ENCODE peak calls at places on chromosomes 16 and 17, in seven cellular contexts. One of them, this sample, is unnamed.

GRCh38 chr16:48276102-48276501 is 28.8 kb upstream of the ABCC11 start:
- DNase-seq in heart right ventricle: no peak
- DNase-seq in thoracic aorta: no peak
- DNase-seq in CD8-positive, alpha-beta T cell: no peak
- DNase-seq in effector memory CD4-positive, alpha-beta T cell: no peak
- DNase-seq in neural progenitor cell: no peak
- DNase-seq in bronchial epithelial cell: no peak
- DNase-seq in this sample: no peak

GRCh38 chr16:84026601-84027000 is 16.0 kb downstream of the SLC38A8 start:
- DNase-seq in heart right ventricle: no peak
- DNase-seq in thoracic aorta: no peak
- DNase-seq in CD8-positive, alpha-beta T cell: no peak
- DNase-seq in effector memory CD4-positive, alpha-beta T cell: no peak
- DNase-seq in neural progenitor cell: peak
- DNase-seq in bronchial epithelial cell: no peak
- DNase-seq in this sample: no peak

GRCh38 chr17:30290696-30291570 is 811 bp downstream of the BLMH start:
- DNase-seq in heart right ventricle: peak
- DNase-seq in thoracic aorta: no peak
- DNase-seq in CD8-positive, alpha-beta T cell: peak
- DNase-seq in effector memory CD4-positive, alpha-beta T cell: no peak
- DNase-seq in neural progenitor cell: peak
- DNase-seq in bronchial epithelial cell: peak
- DNase-seq in this sample: peak

GRCh38 chr16:66188786-66189725 is 177.4 kb upstream of the CDH5 start:
- DNase-seq in heart right ventricle: peak
- DNase-seq in thoracic aorta: no peak
- DNase-seq in CD8-positive, alpha-beta T cell: no peak
- DNase-seq in effector memory CD4-positive, alpha-beta T cell: no peak
- DNase-seq in neural progenitor cell: peak
- DNase-seq in bronchial epithelial cell: no peak
- DNase-seq in this sample: no peak

GRCh38 chr16:66359012-66359411 is 7.5 kb upstream of the CDH5 start:
- DNase-seq in heart right ventricle: no peak
- DNase-seq in thoracic aorta: no peak
- DNase-seq in CD8-positive, alpha-beta T cell: no peak
- DNase-seq in effector memory CD4-positive, alpha-beta T cell: no peak
- DNase-seq in neural progenitor cell: no peak
- DNase-seq in bronchial epithelial cell: peak
- DNase-seq in this sample: no peak

GRCh38 chr17:63514974-63515373 is 8.2 kb upstream of the KCNH6 start:
- DNase-seq in heart right ventricle: no peak
- DNase-seq in thoracic aorta: no peak
- DNase-seq in CD8-positive, alpha-beta T cell: no peak
- DNase-seq in effector memory CD4-positive, alpha-beta T cell: no peak
- DNase-seq in neural progenitor cell: no peak
- DNase-seq in bronchial epithelial cell: no peak
- DNase-seq in this sample: no peak

GRCh38 chr16:69397821-69398521 is 12.2 kb upstream of the TERF2 start:
- DNase-seq in heart right ventricle: peak
- DNase-seq in thoracic aorta: no peak
- DNase-seq in CD8-positive, alpha-beta T cell: no peak
- DNase-seq in effector memory CD4-positive, alpha-beta T cell: no peak
- DNase-seq in neural progenitor cell: peak
- DNase-seq in bronchial epithelial cell: peak
- DNase-seq in this sample: no peak

GRCh38 chr16:76612497-76612896 is 335.3 kb downstream of the CNTNAP4 start:
- DNase-seq in heart right ventricle: no peak
- DNase-seq in thoracic aorta: no peak
- DNase-seq in CD8-positive, alpha-beta T cell: no peak
- DNase-seq in effector memory CD4-positive, alpha-beta T cell: no peak
- DNase-seq in neural progenitor cell: no peak
- DNase-seq in bronchial epithelial cell: no peak
- DNase-seq in this sample: no peak

GRCh38 chr17:19250421-19251141 is 13.4 kb downstream of the EPN2 start:
- DNase-seq in heart right ventricle: peak
- DNase-seq in thoracic aorta: no peak
- DNase-seq in CD8-positive, alpha-beta T cell: no peak
- DNase-seq in effector memory CD4-positive, alpha-beta T cell: no peak
- DNase-seq in neural progenitor cell: no peak
- DNase-seq in bronchial epithelial cell: no peak
- DNase-seq in this sample: no peak

GRCh38 chr17:27956601-27957445 is 63.7 kb upstream of the LYRM9 start:
- DNase-seq in heart right ventricle: no peak
- DNase-seq in thoracic aorta: no peak
- DNase-seq in CD8-positive, alpha-beta T cell: no peak
- DNase-seq in effector memory CD4-positive, alpha-beta T cell: no peak
- DNase-seq in neural progenitor cell: no peak
- DNase-seq in bronchial epithelial cell: no peak
- DNase-seq in this sample: peak

GRCh38 chr16:53213542-53213941 is 158.8 kb downstream of the CHD9 start:
- DNase-seq in heart right ventricle: no peak
- DNase-seq in thoracic aorta: no peak
- DNase-seq in CD8-positive, alpha-beta T cell: no peak
- DNase-seq in effector memory CD4-positive, alpha-beta T cell: no peak
- DNase-seq in neural progenitor cell: no peak
- DNase-seq in bronchial epithelial cell: no peak
- DNase-seq in this sample: no peak

GRCh38 chr16:53207810-53208752 is 153.3 kb downstream of the CHD9 start:
- DNase-seq in heart right ventricle: peak
- DNase-seq in thoracic aorta: no peak
- DNase-seq in CD8-positive, alpha-beta T cell: no peak
- DNase-seq in effector memory CD4-positive, alpha-beta T cell: no peak
- DNase-seq in neural progenitor cell: peak
- DNase-seq in bronchial epithelial cell: peak
- DNase-seq in this sample: peak

GRCh38 chr16:53209489-53209888 is 154.7 kb downstream of the CHD9 start:
- DNase-seq in heart right ventricle: no peak
- DNase-seq in thoracic aorta: no peak
- DNase-seq in CD8-positive, alpha-beta T cell: no peak
- DNase-seq in effector memory CD4-positive, alpha-beta T cell: no peak
- DNase-seq in neural progenitor cell: no peak
- DNase-seq in bronchial epithelial cell: no peak
- DNase-seq in this sample: no peak

GRCh38 chr16:53212899-53213235 is 158.1 kb downstream of the CHD9 start:
- DNase-seq in heart right ventricle: no peak
- DNase-seq in thoracic aorta: no peak
- DNase-seq in CD8-positive, alpha-beta T cell: no peak
- DNase-seq in effector memory CD4-positive, alpha-beta T cell: no peak
- DNase-seq in neural progenitor cell: no peak
- DNase-seq in bronchial epithelial cell: peak
- DNase-seq in this sample: no peak

GRCh38 chr16:53211253-53211652 is 156.5 kb downstream of the CHD9 start:
- DNase-seq in heart right ventricle: no peak
- DNase-seq in thoracic aorta: no peak
- DNase-seq in CD8-positive, alpha-beta T cell: no peak
- DNase-seq in effector memory CD4-positive, alpha-beta T cell: no peak
- DNase-seq in neural progenitor cell: no peak
- DNase-seq in bronchial epithelial cell: no peak
- DNase-seq in this sample: no peak
- H3K4me3 ChIP-seq in heart right ventricle: peak
- H3K4me3 ChIP-seq in thoracic aorta: peak
- H3K4me3 ChIP-seq in CD8-positive, alpha-beta T cell: no peak
- H3K4me3 ChIP-seq in effector memory CD4-positive, alpha-beta T cell: no peak
- H3K4me3 ChIP-seq in neural progenitor cell: peak
- H3K4me3 ChIP-seq in bronchial epithelial cell: no peak
- H3K4me3 ChIP-seq in this sample: no peak

DNA sequence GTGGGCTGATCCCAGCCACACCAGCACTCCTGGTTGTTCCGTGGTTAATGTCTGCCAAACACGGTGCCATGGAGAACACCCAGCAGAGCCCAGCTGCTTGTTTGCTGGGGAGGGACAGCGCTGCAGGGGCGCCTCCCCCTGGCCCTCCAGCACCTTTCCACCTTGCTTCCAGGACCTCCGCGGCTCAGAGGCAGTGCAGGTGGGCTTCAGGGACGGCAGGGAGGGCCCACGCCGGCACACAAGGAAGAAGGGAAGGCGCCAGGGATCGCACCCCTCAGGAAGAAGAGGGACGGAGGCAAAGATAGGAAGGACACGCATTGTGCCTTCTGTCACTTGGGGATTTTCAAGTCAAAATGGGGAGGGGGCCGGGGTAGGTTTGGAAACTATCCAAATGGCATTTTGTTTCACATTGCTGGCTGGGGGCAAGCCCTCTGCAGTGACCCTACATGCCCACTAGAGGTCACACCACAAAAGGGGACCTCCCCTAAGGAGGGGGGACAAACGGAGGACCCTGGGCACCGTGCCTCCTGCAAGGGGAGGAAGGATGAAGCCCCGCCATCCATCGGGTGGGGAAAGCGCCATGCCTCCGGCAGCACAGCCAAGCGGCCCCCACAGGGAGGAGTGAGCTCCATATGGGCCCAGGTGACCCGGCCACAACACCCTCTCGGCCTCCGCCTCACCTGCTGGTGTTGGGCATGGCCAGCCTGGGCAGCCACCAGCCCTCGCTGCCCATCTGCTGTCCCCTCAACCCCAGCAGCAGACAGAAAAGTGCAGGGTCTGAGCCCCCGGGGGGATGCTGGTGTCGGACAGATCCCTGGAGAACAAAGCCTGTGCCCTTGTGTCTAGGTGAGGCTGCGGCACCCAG is 7.5 kb upstream of the C16orf95 start:
- DNase-seq in heart right ventricle: peak
- DNase-seq in thoracic aorta: no peak
- DNase-seq in CD8-positive, alpha-beta T cell: peak
- DNase-seq in effector memory CD4-positive, alpha-beta T cell: peak
- DNase-seq in neural progenitor cell: peak
- DNase-seq in bronchial epithelial cell: no peak
- DNase-seq in this sample: peak
- H3K4me3 ChIP-seq in heart right ventricle: no peak
- H3K4me3 ChIP-seq in thoracic aorta: no peak
- H3K4me3 ChIP-seq in CD8-positive, alpha-beta T cell: no peak
- H3K4me3 ChIP-seq in effector memory CD4-positive, alpha-beta T cell: no peak
- H3K4me3 ChIP-seq in neural progenitor cell: no peak
- H3K4me3 ChIP-seq in bronchial epithelial cell: no peak
- H3K4me3 ChIP-seq in this sample: no peak

DNA sequence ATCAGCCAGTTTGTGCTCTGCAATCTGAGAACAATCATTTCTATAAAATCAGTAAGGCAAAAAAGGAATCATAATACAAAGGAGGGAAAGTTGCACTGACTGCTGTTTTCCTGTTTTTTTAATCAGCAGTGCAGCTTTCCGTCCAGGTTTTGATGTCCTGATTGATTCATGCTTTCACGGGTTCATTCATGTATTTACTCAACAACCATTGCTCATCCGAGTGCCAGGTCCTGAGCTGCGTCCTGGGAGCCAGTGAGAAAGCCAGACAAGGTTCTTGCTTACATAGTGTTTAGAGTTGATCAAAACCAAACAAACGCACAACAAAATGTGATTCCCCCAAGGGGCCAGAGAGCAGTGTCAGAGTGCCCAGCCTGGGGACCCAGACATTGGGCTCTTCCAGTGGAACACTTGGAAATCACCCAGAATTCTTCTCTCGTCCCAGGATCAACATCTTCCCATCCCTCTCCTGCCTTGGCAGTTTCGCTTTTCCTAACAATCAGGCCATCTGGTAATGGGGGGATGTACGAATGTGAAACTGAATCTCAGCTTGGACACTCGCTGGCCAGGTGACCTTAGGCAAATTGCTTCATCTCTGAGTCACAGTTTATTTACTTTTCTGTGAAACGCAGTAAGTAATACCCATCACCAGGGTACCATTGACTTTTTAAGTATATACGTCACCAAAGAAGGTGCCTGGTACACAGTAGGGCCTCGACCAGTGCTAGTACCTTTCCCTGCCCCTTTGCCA is 13.3 kb upstream of the C1QL1 start:
- DNase-seq in heart right ventricle: no peak
- DNase-seq in thoracic aorta: no peak
- DNase-seq in CD8-positive, alpha-beta T cell: no peak
- DNase-seq in effector memory CD4-positive, alpha-beta T cell: no peak
- DNase-seq in neural progenitor cell: no peak
- DNase-seq in bronchial epithelial cell: peak
- DNase-seq in this sample: no peak
- H3K4me3 ChIP-seq in heart right ventricle: no peak
- H3K4me3 ChIP-seq in thoracic aorta: no peak
- H3K4me3 ChIP-seq in CD8-positive, alpha-beta T cell: no peak
- H3K4me3 ChIP-seq in effector memory CD4-positive, alpha-beta T cell: no peak
- H3K4me3 ChIP-seq in neural progenitor cell: no peak
- H3K4me3 ChIP-seq in bronchial epithelial cell: peak
- H3K4me3 ChIP-seq in this sample: no peak

DNA sequence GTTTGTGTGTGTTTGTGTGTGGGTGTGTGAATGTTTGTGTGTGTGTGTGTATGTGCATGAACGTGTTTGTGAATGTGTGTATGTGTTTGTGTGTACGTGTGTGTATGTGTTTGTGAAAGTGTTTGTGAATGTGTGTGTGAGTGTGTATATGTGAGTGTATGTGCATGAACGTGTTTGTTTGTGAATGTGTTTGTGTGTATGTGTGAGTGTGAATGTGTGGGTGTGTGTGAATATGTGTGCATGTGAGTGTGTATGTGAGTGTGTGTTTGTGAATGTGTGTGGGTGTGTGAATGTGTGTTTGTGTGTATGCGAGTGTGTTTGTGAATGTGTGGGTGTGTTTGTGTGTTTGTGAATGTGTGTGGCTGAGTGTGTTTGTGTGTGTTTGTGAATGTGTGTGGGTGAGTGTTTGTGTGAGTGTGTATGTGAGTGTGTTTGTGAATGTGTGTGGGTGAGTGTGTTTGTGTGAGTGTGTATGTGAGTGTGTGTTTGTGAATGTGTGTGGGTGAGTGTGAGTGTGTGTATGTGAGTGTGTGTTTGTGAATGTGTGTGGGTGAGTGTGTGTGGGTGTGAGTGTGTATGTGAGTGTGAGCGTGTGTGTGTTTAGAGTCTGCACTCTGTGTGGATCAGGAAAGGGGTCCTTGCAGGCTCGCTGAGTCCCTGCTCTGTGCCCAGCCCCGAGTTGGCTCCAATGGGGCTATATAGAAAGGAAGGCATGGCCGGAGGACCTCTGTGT is 890 bp upstream of the CD300A start:
- DNase-seq in heart right ventricle: no peak
- DNase-seq in thoracic aorta: no peak
- DNase-seq in CD8-positive, alpha-beta T cell: no peak
- DNase-seq in effector memory CD4-positive, alpha-beta T cell: no peak
- DNase-seq in neural progenitor cell: no peak
- DNase-seq in bronchial epithelial cell: no peak
- DNase-seq in this sample: no peak
- H3K4me3 ChIP-seq in heart right ventricle: no peak
- H3K4me3 ChIP-seq in thoracic aorta: no peak
- H3K4me3 ChIP-seq in CD8-positive, alpha-beta T cell: peak
- H3K4me3 ChIP-seq in effector memory CD4-positive, alpha-beta T cell: peak
- H3K4me3 ChIP-seq in neural progenitor cell: no peak
- H3K4me3 ChIP-seq in bronchial epithelial cell: no peak
- H3K4me3 ChIP-seq in this sample: no peak

GRCh38 chr17:6713918-6714271 is 726 bp upstream of the SLC13A5 start:
- DNase-seq in heart right ventricle: no peak
- DNase-seq in thoracic aorta: no peak
- DNase-seq in CD8-positive, alpha-beta T cell: no peak
- DNase-seq in effector memory CD4-positive, alpha-beta T cell: no peak
- DNase-seq in neural progenitor cell: peak
- DNase-seq in bronchial epithelial cell: no peak
- DNase-seq in this sample: no peak
- H3K4me3 ChIP-seq in heart right ventricle: peak
- H3K4me3 ChIP-seq in thoracic aorta: peak
- H3K4me3 ChIP-seq in CD8-positive, alpha-beta T cell: no peak
- H3K4me3 ChIP-seq in effector memory CD4-positive, alpha-beta T cell: no peak
- H3K4me3 ChIP-seq in neural progenitor cell: peak
- H3K4me3 ChIP-seq in bronchial epithelial cell: peak
- H3K4me3 ChIP-seq in this sample: no peak

This sample was measured in Jurkat, Clone E6-1.